ENCODE peak calls at places on chromosomes 16 and 17, in nine cellular contexts. One of them, this sample, is unnamed.

GRCh38 chr17:19935169-19935568 is 42.5 kb downstream of the AKAP10 start:
- DNase-seq in mesenchymal stem cell: peak
- DNase-seq in lower lobe of right lung: no peak
- DNase-seq in left lung: no peak
- DNase-seq in body of pancreas: no peak
- DNase-seq in left ventricle myocardium inferior: no peak
- DNase-seq in brain microvascular endothelial cell: peak
- DNase-seq in uterus: no peak
- DNase-seq in tibial artery: no peak
- DNase-seq in this sample: no peak

GRCh38 chr16:49900875-49901274 is 45.0 kb upstream of the ZNF423 start:
- DNase-seq in mesenchymal stem cell: no peak
- DNase-seq in lower lobe of right lung: no peak
- DNase-seq in left lung: no peak
- DNase-seq in body of pancreas: no peak
- DNase-seq in left ventricle myocardium inferior: no peak
- DNase-seq in brain microvascular endothelial cell: no peak
- DNase-seq in uterus: no peak
- DNase-seq in tibial artery: no peak
- DNase-seq in this sample: no peak

GRCh38 chr17:51857052-51857593 is 301.4 kb downstream of the CA10 start:
- DNase-seq in mesenchymal stem cell: no peak
- DNase-seq in lower lobe of right lung: no peak
- DNase-seq in left lung: no peak
- DNase-seq in body of pancreas: no peak
- DNase-seq in left ventricle myocardium inferior: no peak
- DNase-seq in brain microvascular endothelial cell: no peak
- DNase-seq in uterus: no peak
- DNase-seq in tibial artery: no peak
- DNase-seq in this sample: no peak

GRCh38 chr17:35801583-35802224 is 6.3 kb upstream of the MMP28 start:
- DNase-seq in mesenchymal stem cell: peak
- DNase-seq in lower lobe of right lung: peak
- DNase-seq in left lung: no peak
- DNase-seq in body of pancreas: peak
- DNase-seq in left ventricle myocardium inferior: peak
- DNase-seq in brain microvascular endothelial cell: no peak
- DNase-seq in uterus: peak
- DNase-seq in tibial artery: peak
- DNase-seq in this sample: peak

GRCh38 chr16:15538484-15538883 is 104.1 kb downstream of the BMERB1 start:
- DNase-seq in mesenchymal stem cell: no peak
- DNase-seq in lower lobe of right lung: no peak
- DNase-seq in left lung: no peak
- DNase-seq in body of pancreas: no peak
- DNase-seq in left ventricle myocardium inferior: no peak
- DNase-seq in brain microvascular endothelial cell: no peak
- DNase-seq in uterus: no peak
- DNase-seq in tibial artery: no peak
- DNase-seq in this sample: no peak

GRCh38 chr17:75153854-75154194 is 488 bp downstream of the JPT1 start:
- DNase-seq in mesenchymal stem cell: peak
- DNase-seq in lower lobe of right lung: peak
- DNase-seq in left lung: peak
- DNase-seq in body of pancreas: no peak
- DNase-seq in left ventricle myocardium inferior: no peak
- DNase-seq in brain microvascular endothelial cell: no peak
- DNase-seq in uterus: no peak
- DNase-seq in tibial artery: peak
- DNase-seq in this sample: no peak

GRCh38 chr17:43309505-43310329 is 75.9 kb upstream of the RNU2-1 start:
- DNase-seq in mesenchymal stem cell: peak
- DNase-seq in lower lobe of right lung: no peak
- DNase-seq in left lung: peak
- DNase-seq in body of pancreas: no peak
- DNase-seq in left ventricle myocardium inferior: no peak
- DNase-seq in brain microvascular endothelial cell: no peak
- DNase-seq in uterus: no peak
- DNase-seq in tibial artery: peak
- DNase-seq in this sample: no peak

GRCh38 chr17:27455914-27456680 is at the start of gene KSR1:
- DNase-seq in mesenchymal stem cell: peak
- DNase-seq in lower lobe of right lung: peak
- DNase-seq in left lung: peak
- DNase-seq in body of pancreas: peak
- DNase-seq in left ventricle myocardium inferior: peak
- DNase-seq in brain microvascular endothelial cell: peak
- DNase-seq in uterus: peak
- DNase-seq in tibial artery: peak
- DNase-seq in this sample: peak

GRCh38 chr16:73186752-73187151 is 138.8 kb upstream of the ZFHX3 start:
- DNase-seq in mesenchymal stem cell: no peak
- DNase-seq in lower lobe of right lung: no peak
- DNase-seq in left lung: no peak
- DNase-seq in body of pancreas: no peak
- DNase-seq in left ventricle myocardium inferior: no peak
- DNase-seq in brain microvascular endothelial cell: no peak
- DNase-seq in uterus: no peak
- DNase-seq in tibial artery: no peak
- DNase-seq in this sample: no peak

GRCh38 chr16:89084411-89084810 is 9.2 kb upstream of the ACSF3 start:
- DNase-seq in mesenchymal stem cell: no peak
- DNase-seq in lower lobe of right lung: no peak
- DNase-seq in left lung: no peak
- DNase-seq in body of pancreas: peak
- DNase-seq in left ventricle myocardium inferior: no peak
- DNase-seq in brain microvascular endothelial cell: no peak
- DNase-seq in uterus: no peak
- DNase-seq in tibial artery: no peak
- DNase-seq in this sample: no peak

GRCh38 chr16:53433930-53434435 is 288 bp upstream of the RBL2 start:
- DNase-seq in mesenchymal stem cell: peak
- DNase-seq in lower lobe of right lung: no peak
- DNase-seq in left lung: no peak
- DNase-seq in body of pancreas: no peak
- DNase-seq in left ventricle myocardium inferior: no peak
- DNase-seq in brain microvascular endothelial cell: peak
- DNase-seq in uterus: peak
- DNase-seq in tibial artery: no peak
- DNase-seq in this sample: no peak

GRCh38 chr17:66944365-66945203 is 19.9 kb upstream of the CACNG4 start:
- DNase-seq in mesenchymal stem cell: peak
- DNase-seq in lower lobe of right lung: no peak
- DNase-seq in left lung: peak
- DNase-seq in body of pancreas: peak
- DNase-seq in left ventricle myocardium inferior: no peak
- DNase-seq in brain microvascular endothelial cell: no peak
- DNase-seq in uterus: no peak
- DNase-seq in tibial artery: no peak
- DNase-seq in this sample: no peak

GRCh38 chr16:11052080-11052808 is 107.9 kb downstream of the CLEC16A start:
- DNase-seq in mesenchymal stem cell: no peak
- DNase-seq in lower lobe of right lung: peak
- DNase-seq in left lung: no peak
- DNase-seq in body of pancreas: no peak
- DNase-seq in left ventricle myocardium inferior: no peak
- DNase-seq in brain microvascular endothelial cell: no peak
- DNase-seq in uterus: no peak
- DNase-seq in tibial artery: no peak
- DNase-seq in this sample: no peak

GRCh38 chr16:86664518-86665318 is 86.4 kb downstream of the FOXL1 start:
- DNase-seq in mesenchymal stem cell: peak
- DNase-seq in lower lobe of right lung: no peak
- DNase-seq in left lung: no peak
- DNase-seq in body of pancreas: no peak
- DNase-seq in left ventricle myocardium inferior: no peak
- DNase-seq in brain microvascular endothelial cell: peak
- DNase-seq in uterus: no peak
- DNase-seq in tibial artery: peak
- DNase-seq in this sample: peak

GRCh38 chr17:57451126-57451690 is 194.9 kb downstream of the MSI2 start:
- DNase-seq in mesenchymal stem cell: no peak
- DNase-seq in lower lobe of right lung: no peak
- DNase-seq in left lung: no peak
- DNase-seq in body of pancreas: no peak
- DNase-seq in left ventricle myocardium inferior: no peak
- DNase-seq in brain microvascular endothelial cell: no peak
- DNase-seq in uterus: no peak
- DNase-seq in tibial artery: no peak
- DNase-seq in this sample: no peak

GRCh38 chr16:64545769-64546168 is 576.1 kb downstream of the CDH11 start:
- DNase-seq in mesenchymal stem cell: no peak
- DNase-seq in lower lobe of right lung: no peak
- DNase-seq in left lung: no peak
- DNase-seq in body of pancreas: peak
- DNase-seq in left ventricle myocardium inferior: no peak
- DNase-seq in brain microvascular endothelial cell: no peak
- DNase-seq in uterus: no peak
- DNase-seq in tibial artery: no peak
- DNase-seq in this sample: no peak

GRCh38 chr17:58577696-58578095 is 63.3 kb upstream of the MTMR4 start:
- DNase-seq in mesenchymal stem cell: peak
- DNase-seq in lower lobe of right lung: peak
- DNase-seq in left lung: peak
- DNase-seq in body of pancreas: peak
- DNase-seq in left ventricle myocardium inferior: peak
- DNase-seq in brain microvascular endothelial cell: peak
- DNase-seq in uterus: peak
- DNase-seq in tibial artery: no peak
- DNase-seq in this sample: peak

DNA sequence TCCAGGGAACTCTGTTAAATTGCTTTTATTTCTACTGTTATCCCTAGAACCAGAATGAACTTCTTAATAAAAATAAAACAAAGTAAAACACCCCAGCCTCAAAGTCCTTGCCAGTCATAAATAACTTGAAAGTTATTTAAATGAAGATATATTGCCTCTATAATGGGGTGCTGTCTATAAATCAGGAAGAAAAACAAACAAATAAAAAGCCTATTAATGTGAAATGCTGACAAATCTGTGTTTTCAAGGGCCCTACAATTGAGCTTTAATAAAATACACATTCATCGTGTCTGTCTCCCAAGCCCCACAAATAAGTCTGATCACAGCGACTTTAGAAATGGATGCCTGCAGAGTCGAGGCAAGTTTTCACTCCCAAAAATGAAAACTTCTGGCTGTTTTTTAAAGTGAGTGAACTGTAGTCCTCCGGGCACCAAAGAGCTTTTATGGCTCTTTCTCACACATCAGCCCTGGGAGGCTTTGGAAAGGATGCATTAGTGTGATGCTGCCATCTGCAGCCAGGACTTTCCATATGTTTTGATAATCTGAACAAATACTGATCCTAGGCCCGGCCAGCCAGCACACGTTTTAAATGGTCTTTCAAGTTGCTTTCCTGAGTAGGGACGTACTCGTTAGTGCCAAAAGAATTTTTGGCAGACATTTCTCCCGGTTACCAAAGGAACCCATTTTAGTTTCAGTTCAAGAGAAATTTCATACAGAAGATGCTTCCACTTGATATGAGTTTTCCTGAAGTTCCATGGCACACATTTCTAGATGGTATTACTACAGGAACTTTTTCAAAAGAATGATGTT is 16.3 kb downstream of the NACA2 start:
- DNase-seq in mesenchymal stem cell: peak
- DNase-seq in lower lobe of right lung: no peak
- DNase-seq in left lung: no peak
- DNase-seq in body of pancreas: peak
- DNase-seq in left ventricle myocardium inferior: no peak
- DNase-seq in brain microvascular endothelial cell: peak
- DNase-seq in uterus: no peak
- DNase-seq in tibial artery: no peak
- DNase-seq in this sample: no peak
- H3K27ac ChIP-seq in mesenchymal stem cell: no peak
- H3K27ac ChIP-seq in lower lobe of right lung: no peak
- H3K27ac ChIP-seq in left lung: no peak
- H3K27ac ChIP-seq in body of pancreas: no peak
- H3K27ac ChIP-seq in left ventricle myocardium inferior: no peak
- H3K27ac ChIP-seq in brain microvascular endothelial cell: no peak
- H3K27ac ChIP-seq in uterus: no peak
- H3K27ac ChIP-seq in tibial artery: no peak
- H3K27ac ChIP-seq in this sample: no peak

GRCh38 chr16:67185003-67185865 is 1.5 kb upstream of the MATCAP1 start:
- DNase-seq in mesenchymal stem cell: peak
- DNase-seq in lower lobe of right lung: peak
- DNase-seq in left lung: peak
- DNase-seq in body of pancreas: peak
- DNase-seq in left ventricle myocardium inferior: peak
- DNase-seq in brain microvascular endothelial cell: peak
- DNase-seq in uterus: peak
- DNase-seq in tibial artery: peak
- DNase-seq in this sample: peak
- H3K27ac ChIP-seq in mesenchymal stem cell: no peak
- H3K27ac ChIP-seq in lower lobe of right lung: no peak
- H3K27ac ChIP-seq in left lung: no peak
- H3K27ac ChIP-seq in body of pancreas: no peak
- H3K27ac ChIP-seq in left ventricle myocardium inferior: peak
- H3K27ac ChIP-seq in brain microvascular endothelial cell: no peak
- H3K27ac ChIP-seq in uterus: no peak
- H3K27ac ChIP-seq in tibial artery: no peak
- H3K27ac ChIP-seq in this sample: peak

DNA sequence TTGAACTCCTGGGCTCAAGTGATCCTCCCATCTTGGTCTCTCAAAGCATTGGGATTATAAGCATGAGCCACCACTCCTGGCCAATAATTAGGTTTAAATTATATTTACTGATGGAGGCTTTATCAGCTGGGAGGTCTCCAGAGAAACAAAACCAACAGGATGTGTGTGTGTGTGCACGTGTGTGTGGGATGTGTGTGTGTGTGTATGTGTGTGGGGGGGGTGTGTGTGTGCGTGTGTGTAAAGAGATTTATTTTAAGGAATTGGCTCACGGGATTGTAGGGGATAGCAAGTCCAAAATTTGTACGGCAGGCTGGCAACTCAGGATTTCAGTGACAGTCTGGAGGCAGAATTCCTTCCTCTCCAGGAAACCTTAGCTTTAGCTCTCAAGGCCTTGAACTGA is 4.6 kb downstream of the MMP25 start:
- DNase-seq in mesenchymal stem cell: no peak
- DNase-seq in lower lobe of right lung: no peak
- DNase-seq in left lung: no peak
- DNase-seq in body of pancreas: no peak
- DNase-seq in left ventricle myocardium inferior: no peak
- DNase-seq in brain microvascular endothelial cell: no peak
- DNase-seq in uterus: no peak
- DNase-seq in tibial artery: no peak
- DNase-seq in this sample: no peak
- H3K27ac ChIP-seq in mesenchymal stem cell: no peak
- H3K27ac ChIP-seq in lower lobe of right lung: no peak
- H3K27ac ChIP-seq in left lung: no peak
- H3K27ac ChIP-seq in body of pancreas: no peak
- H3K27ac ChIP-seq in left ventricle myocardium inferior: no peak
- H3K27ac ChIP-seq in brain microvascular endothelial cell: no peak
- H3K27ac ChIP-seq in uterus: no peak
- H3K27ac ChIP-seq in tibial artery: no peak
- H3K27ac ChIP-seq in this sample: peak

DNA sequence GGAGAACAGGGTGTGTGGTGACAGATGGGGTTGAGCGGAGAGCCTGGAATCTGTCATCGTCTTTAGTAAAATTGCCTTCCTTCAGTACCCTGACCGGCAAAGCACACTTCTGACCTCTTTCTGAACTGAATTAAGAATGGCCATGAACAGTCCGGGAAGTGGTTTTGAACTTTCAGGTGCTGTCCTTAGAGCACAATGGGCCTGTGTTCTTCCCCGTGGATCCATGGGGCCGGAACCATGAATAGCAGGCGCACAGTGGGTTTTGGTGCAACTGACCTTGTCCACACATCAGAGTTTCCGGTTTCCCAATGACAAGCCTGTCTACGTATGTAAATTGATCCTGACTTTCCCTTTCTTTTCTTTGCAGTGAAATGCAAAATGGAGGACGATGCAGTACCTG is 28.5 kb downstream of the GPRC5B start:
- DNase-seq in mesenchymal stem cell: no peak
- DNase-seq in lower lobe of right lung: no peak
- DNase-seq in left lung: no peak
- DNase-seq in body of pancreas: no peak
- DNase-seq in left ventricle myocardium inferior: no peak
- DNase-seq in brain microvascular endothelial cell: no peak
- DNase-seq in uterus: no peak
- DNase-seq in tibial artery: no peak
- DNase-seq in this sample: no peak
- H3K27ac ChIP-seq in mesenchymal stem cell: no peak
- H3K27ac ChIP-seq in lower lobe of right lung: no peak
- H3K27ac ChIP-seq in left lung: no peak
- H3K27ac ChIP-seq in body of pancreas: no peak
- H3K27ac ChIP-seq in left ventricle myocardium inferior: no peak
- H3K27ac ChIP-seq in brain microvascular endothelial cell: no peak
- H3K27ac ChIP-seq in uterus: no peak
- H3K27ac ChIP-seq in tibial artery: no peak
- H3K27ac ChIP-seq in this sample: no peak